ENCODE peak calls at places on chromosome 15, in nine cellular contexts. One of them, this sample, is unnamed.

GRCh38 chr15:57570994-57571393 is 20.7 kb upstream of the MYZAP start:
- DNase-seq in H1: no peak
- DNase-seq in sigmoid colon: no peak
- DNase-seq in heart left ventricle: no peak
- DNase-seq in ovary: no peak
- DNase-seq in spleen: no peak
- DNase-seq in A549: peak; percentile 51
- DNase-seq in HCT116: peak; percentile 51
- DNase-seq in Peyer's patch: no peak
- DNase-seq in this sample: no peak

GRCh38 chr15:65408370-65409283 is 14.1 kb downstream of the IGDCC4 start:
- DNase-seq in H1: no peak
- DNase-seq in sigmoid colon: no peak
- DNase-seq in heart left ventricle: no peak
- DNase-seq in ovary: no peak
- DNase-seq in spleen: peak; percentile 12
- DNase-seq in A549: no peak
- DNase-seq in HCT116: no peak
- DNase-seq in Peyer's patch: no peak
- DNase-seq in this sample: no peak

GRCh38 chr15:94229591-94230365 is 1.6 kb upstream of the MCTP2 start:
- DNase-seq in H1: no peak
- DNase-seq in sigmoid colon: no peak
- DNase-seq in heart left ventricle: no peak
- DNase-seq in ovary: no peak
- DNase-seq in spleen: no peak
- DNase-seq in A549: no peak
- DNase-seq in HCT116: no peak
- DNase-seq in Peyer's patch: no peak
- DNase-seq in this sample: no peak

GRCh38 chr15:41331281-41331680 is 1.1 kb downstream of the OIP5 start:
- DNase-seq in H1: no peak
- DNase-seq in sigmoid colon: no peak
- DNase-seq in heart left ventricle: no peak
- DNase-seq in ovary: no peak
- DNase-seq in spleen: no peak
- DNase-seq in A549: no peak
- DNase-seq in HCT116: no peak
- DNase-seq in Peyer's patch: no peak
- DNase-seq in this sample: no peak

GRCh38 chr15:56892651-56893348 is 25.6 kb upstream of the TCF12 start:
- DNase-seq in H1: no peak
- DNase-seq in sigmoid colon: no peak
- DNase-seq in heart left ventricle: no peak
- DNase-seq in ovary: no peak
- DNase-seq in spleen: no peak
- DNase-seq in A549: no peak
- DNase-seq in HCT116: no peak
- DNase-seq in Peyer's patch: no peak
- DNase-seq in this sample: no peak

GRCh38 chr15:40894689-40895308 is 549 bp downstream of the VPS18 start:
- DNase-seq in H1: peak; percentile 77
- DNase-seq in sigmoid colon: peak; percentile 78
- DNase-seq in heart left ventricle: peak; percentile 72
- DNase-seq in ovary: no peak
- DNase-seq in spleen: peak; percentile 93
- DNase-seq in A549: peak; percentile 73
- DNase-seq in HCT116: peak; percentile 60
- DNase-seq in Peyer's patch: peak; percentile 69
- DNase-seq in this sample: peak; percentile 45

GRCh38 chr15:79084308-79084968 is 6.1 kb downstream of the RASGRF1 start:
- DNase-seq in H1: no peak
- DNase-seq in sigmoid colon: no peak
- DNase-seq in heart left ventricle: no peak
- DNase-seq in ovary: no peak
- DNase-seq in spleen: no peak
- DNase-seq in A549: no peak
- DNase-seq in HCT116: no peak
- DNase-seq in Peyer's patch: no peak
- DNase-seq in this sample: no peak

GRCh38 chr15:50116477-50116876 is 2.6 kb downstream of the ATP8B4 start:
- DNase-seq in H1: peak; percentile 56
- DNase-seq in sigmoid colon: no peak
- DNase-seq in heart left ventricle: no peak
- DNase-seq in ovary: no peak
- DNase-seq in spleen: no peak
- DNase-seq in A549: peak; percentile 73
- DNase-seq in HCT116: peak; percentile 34
- DNase-seq in Peyer's patch: no peak
- DNase-seq in this sample: no peak

GRCh38 chr15:42035362-42035761 is 14.5 kb upstream of the PLA2G4E start:
- DNase-seq in H1: no peak
- DNase-seq in sigmoid colon: no peak
- DNase-seq in heart left ventricle: no peak
- DNase-seq in ovary: no peak
- DNase-seq in spleen: no peak
- DNase-seq in A549: no peak
- DNase-seq in HCT116: no peak
- DNase-seq in Peyer's patch: no peak
- DNase-seq in this sample: no peak

GRCh38 chr15:73727330-73728018 is 25.7 kb downstream of the INSYN1 start:
- DNase-seq in H1: no peak
- DNase-seq in sigmoid colon: no peak
- DNase-seq in heart left ventricle: no peak
- DNase-seq in ovary: no peak
- DNase-seq in spleen: no peak
- DNase-seq in A549: peak; percentile 58
- DNase-seq in HCT116: no peak
- DNase-seq in Peyer's patch: no peak
- DNase-seq in this sample: no peak

GRCh38 chr15:31065824-31066223 is 35.7 kb downstream of the TRPM1 start:
- DNase-seq in H1: peak; percentile 10
- DNase-seq in sigmoid colon: no peak
- DNase-seq in heart left ventricle: no peak
- DNase-seq in ovary: no peak
- DNase-seq in spleen: no peak
- DNase-seq in A549: no peak
- DNase-seq in HCT116: no peak
- DNase-seq in Peyer's patch: no peak
- DNase-seq in this sample: no peak

GRCh38 chr15:58392141-58392540 is 39.6 kb upstream of the LIPC start:
- DNase-seq in H1: no peak
- DNase-seq in sigmoid colon: no peak
- DNase-seq in heart left ventricle: no peak
- DNase-seq in ovary: no peak
- DNase-seq in spleen: no peak
- DNase-seq in A549: no peak
- DNase-seq in HCT116: no peak
- DNase-seq in Peyer's patch: no peak
- DNase-seq in this sample: no peak

GRCh38 chr15:77921664-77922063 is 155.8 kb downstream of the TBC1D2B start:
- DNase-seq in H1: no peak
- DNase-seq in sigmoid colon: peak; percentile 34
- DNase-seq in heart left ventricle: no peak
- DNase-seq in ovary: no peak
- DNase-seq in spleen: peak; percentile 22
- DNase-seq in A549: no peak
- DNase-seq in HCT116: no peak
- DNase-seq in Peyer's patch: no peak
- DNase-seq in this sample: no peak

GRCh38 chr15:32861741-32862140 is 143.9 kb downstream of the GREM1 start:
- DNase-seq in H1: peak; percentile 56
- DNase-seq in sigmoid colon: no peak
- DNase-seq in heart left ventricle: peak; percentile 62
- DNase-seq in ovary: peak; percentile 50
- DNase-seq in spleen: peak; percentile 80
- DNase-seq in A549: no peak
- DNase-seq in HCT116: no peak
- DNase-seq in Peyer's patch: no peak
- DNase-seq in this sample: no peak

GRCh38 chr15:22895465-22896190 is 57.2 kb downstream of the NIPA2 start:
- DNase-seq in H1: no peak
- DNase-seq in sigmoid colon: no peak
- DNase-seq in heart left ventricle: peak; percentile 44
- DNase-seq in ovary: no peak
- DNase-seq in spleen: peak; percentile 56
- DNase-seq in A549: peak; percentile 80
- DNase-seq in HCT116: peak; percentile 77
- DNase-seq in Peyer's patch: peak; percentile 65
- DNase-seq in this sample: no peak

GRCh38 chr15:72722071-72722696 is 36.2 kb downstream of the BBS4 start:
- DNase-seq in H1: peak; percentile 85
- DNase-seq in sigmoid colon: no peak
- DNase-seq in heart left ventricle: peak; percentile 61
- DNase-seq in ovary: peak; percentile 51
- DNase-seq in spleen: peak; percentile 81
- DNase-seq in A549: peak; percentile 80
- DNase-seq in HCT116: peak; percentile 55
- DNase-seq in Peyer's patch: peak; percentile 75
- DNase-seq in this sample: peak; percentile 60

GRCh38 chr15:28022181-28022580 is 76.9 kb downstream of the OCA2 start:
- DNase-seq in H1: no peak
- DNase-seq in sigmoid colon: no peak
- DNase-seq in heart left ventricle: no peak
- DNase-seq in ovary: no peak
- DNase-seq in spleen: no peak
- DNase-seq in A549: no peak
- DNase-seq in HCT116: no peak
- DNase-seq in Peyer's patch: no peak
- DNase-seq in this sample: no peak

GRCh38 chr15:48955967-48956366 is 7.8 kb downstream of the SHC4 start:
- DNase-seq in H1: no peak
- DNase-seq in sigmoid colon: no peak
- DNase-seq in heart left ventricle: no peak
- DNase-seq in ovary: no peak
- DNase-seq in spleen: no peak
- DNase-seq in A549: no peak
- DNase-seq in HCT116: no peak
- DNase-seq in Peyer's patch: no peak
- DNase-seq in this sample: no peak

GRCh38 chr15:85618956-85619491 is 175.7 kb downstream of the KLHL25 start:
- DNase-seq in H1: no peak
- DNase-seq in sigmoid colon: peak; percentile 92
- DNase-seq in heart left ventricle: peak; percentile 77
- DNase-seq in ovary: peak; percentile 86
- DNase-seq in spleen: no peak
- DNase-seq in A549: peak; percentile 63
- DNase-seq in HCT116: no peak
- DNase-seq in Peyer's patch: no peak
- DNase-seq in this sample: peak; percentile 81
- TF ChIP-seq POLR2A in H1: no peak
- TF ChIP-seq POLR2A in sigmoid colon: peak; percentile 47
- TF ChIP-seq POLR2A in heart left ventricle: peak; percentile 56
- TF ChIP-seq POLR2A in ovary: peak; percentile 58
- TF ChIP-seq POLR2A in spleen: no peak
- TF ChIP-seq POLR2A in A549: no peak
- TF ChIP-seq POLR2A in HCT116: no peak
- TF ChIP-seq POLR2A in Peyer's patch: peak; percentile 39
- TF ChIP-seq POLR2A in this sample: peak; percentile 83

DNA sequence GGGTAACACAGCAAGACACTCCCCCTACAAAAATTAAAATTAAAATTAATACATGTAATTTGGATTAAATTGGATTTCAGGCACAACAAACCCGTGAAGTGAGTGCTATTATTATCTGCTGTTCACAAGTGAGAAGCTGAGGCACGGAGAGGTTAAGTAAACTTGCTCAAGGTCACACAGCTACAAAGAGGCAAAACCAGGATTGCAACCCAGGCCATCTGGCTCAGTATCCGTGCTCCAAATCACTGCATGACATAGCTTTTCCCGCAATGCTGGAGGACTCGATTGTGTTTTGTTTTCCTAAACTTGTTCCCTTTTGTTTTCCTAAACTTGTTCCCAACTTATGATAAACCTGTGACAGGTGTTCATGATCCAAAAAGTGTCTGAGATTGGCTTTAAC is 19.9 kb upstream of the C15orf39 start:
- DNase-seq in H1: no peak
- DNase-seq in sigmoid colon: no peak
- DNase-seq in heart left ventricle: no peak
- DNase-seq in ovary: peak; percentile 9
- DNase-seq in spleen: no peak
- DNase-seq in A549: no peak
- DNase-seq in HCT116: no peak
- DNase-seq in Peyer's patch: no peak
- DNase-seq in this sample: no peak
- H3K4me1 ChIP-seq in H1: peaks cover 23% of the 10 kb centered on the region
- H3K4me1 ChIP-seq in sigmoid colon: no peaks in the 10 kb centered on the region
- H3K4me1 ChIP-seq in heart left ventricle: peaks cover 21% of the 10 kb centered on the region
- H3K4me1 ChIP-seq in ovary: peaks cover 31% of the 10 kb centered on the region
- H3K4me1 ChIP-seq in spleen: peaks cover 36% of the 10 kb centered on the region
- H3K4me1 ChIP-seq in A549: peaks cover 35% of the 10 kb centered on the region
- H3K4me1 ChIP-seq in HCT116: no peaks in the 10 kb centered on the region
- H3K4me1 ChIP-seq in Peyer's patch: no peaks in the 10 kb centered on the region
- H3K4me1 ChIP-seq in this sample: peaks cover 61% of the 10 kb centered on the region

DNA sequence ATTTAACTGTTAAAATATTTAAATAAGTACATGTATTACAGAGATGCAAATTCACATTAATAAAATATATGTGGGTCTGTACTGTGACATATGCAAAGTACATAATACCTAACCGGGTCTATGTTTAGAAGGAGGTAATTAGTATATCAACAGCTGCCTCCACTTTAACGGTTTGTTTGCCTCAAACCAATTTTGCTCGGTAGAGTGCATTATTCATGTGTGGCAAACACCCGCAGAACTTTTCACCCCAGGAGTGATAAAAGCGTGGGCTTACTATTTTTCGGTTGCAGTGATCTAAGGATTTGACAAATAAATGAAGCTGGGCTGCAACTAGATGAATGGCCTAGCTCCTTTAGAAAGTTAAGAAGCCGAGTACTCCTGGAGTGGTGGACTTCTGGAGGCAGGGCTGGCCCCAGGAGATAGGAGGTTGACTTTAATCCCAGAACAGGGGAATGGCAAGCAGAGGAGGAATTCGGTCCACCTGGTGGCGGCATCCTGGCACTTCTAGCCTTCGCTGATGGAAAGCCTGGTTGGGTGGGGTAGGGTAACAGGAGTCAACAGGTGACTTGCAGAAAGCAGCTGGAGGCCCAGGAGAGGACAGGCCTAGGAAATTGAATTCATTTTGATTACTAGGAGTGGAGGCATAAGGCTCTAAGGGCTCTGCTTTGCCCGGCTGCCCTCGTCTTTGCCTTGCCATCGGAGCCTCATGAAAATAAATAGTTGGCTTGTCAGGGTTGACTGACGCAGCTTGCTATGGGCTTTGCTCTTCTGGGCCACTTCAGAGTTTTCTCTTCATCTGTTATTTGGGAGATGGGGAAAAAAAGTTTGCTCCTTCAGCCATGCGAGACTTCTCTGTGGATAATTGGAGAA is 2.4 kb downstream of the SLCO3A1 start:
- DNase-seq in H1: peak; percentile 78
- DNase-seq in sigmoid colon: no peak
- DNase-seq in heart left ventricle: no peak
- DNase-seq in ovary: no peak
- DNase-seq in spleen: no peak
- DNase-seq in A549: peak; percentile 64
- DNase-seq in HCT116: no peak
- DNase-seq in Peyer's patch: no peak
- DNase-seq in this sample: no peak
- TF ChIP-seq CTCF in H1: peak; percentile 74
- TF ChIP-seq CTCF in sigmoid colon: no peak
- TF ChIP-seq CTCF in heart left ventricle: peak; percentile 37
- TF ChIP-seq CTCF in ovary: no peak
- TF ChIP-seq CTCF in spleen: no peak
- TF ChIP-seq CTCF in A549: peak; percentile 33
- TF ChIP-seq CTCF in HCT116: peak; percentile 49
- TF ChIP-seq CTCF in Peyer's patch: no peak
- TF ChIP-seq CTCF in this sample: no peak

GRCh38 chr15:82239685-82240391 is 22.7 kb downstream of the EFL1 start:
- DNase-seq in H1: no peak
- DNase-seq in sigmoid colon: no peak
- DNase-seq in heart left ventricle: no peak
- DNase-seq in ovary: no peak
- DNase-seq in spleen: no peak
- DNase-seq in A549: no peak
- DNase-seq in HCT116: no peak
- DNase-seq in Peyer's patch: no peak
- DNase-seq in this sample: no peak
- TF ChIP-seq POLR2A in H1: no peak
- TF ChIP-seq POLR2A in sigmoid colon: no peak
- TF ChIP-seq POLR2A in heart left ventricle: no peak
- TF ChIP-seq POLR2A in ovary: no peak
- TF ChIP-seq POLR2A in spleen: no peak
- TF ChIP-seq POLR2A in A549: no peak
- TF ChIP-seq POLR2A in HCT116: no peak
- TF ChIP-seq POLR2A in Peyer's patch: no peak
- TF ChIP-seq POLR2A in this sample: no peak